ENCODE peak calls at places on chromosomes 11 and 22, in five cellular contexts. L, W, F, B and R are unnamed samples.

GRCh38 chr11:123608945-123609344 is 45.5 kb downstream of the SCN3B start:
- DNase-seq in L (no peak), W (no peak), F (no peak), B (no peak), R (no peak)

GRCh38 chr11:115676206-115676605 is 172.0 kb upstream of the CADM1 start:
- DNase-seq in L (peak; percentile 45), W (no peak), F (no peak), B (no peak), R (no peak)

GRCh38 chr22:43263645-43264514 is 76.9 kb upstream of the TTLL12 start:
- DNase-seq in L (peak; percentile 90), W (no peak), F (peak; percentile 73), B (no peak), R (no peak)

GRCh38 chr11:45182902-45183301 is 36.5 kb downstream of the PRDM11 start:
- DNase-seq in L (peak; percentile 82), W (no peak), F (no peak), B (no peak), R (peak; percentile 63)

GRCh38 chr22:31284241-31284745 is 8.0 kb downstream of the PIK3IP1 start:
- DNase-seq in L (peak; percentile 74), W (no peak), F (no peak), B (no peak), R (no peak)

GRCh38 chr11:94793822-94794221 is 25.7 kb downstream of the AMOTL1 start:
- DNase-seq in L (no peak), W (no peak), F (no peak), B (no peak), R (no peak)

GRCh38 chr11:61447601-61448551 is 18.0 kb downstream of the SDHAF2 start:
- DNase-seq in L (no peak), W (no peak), F (no peak), B (no peak), R (no peak)

GRCh38 chr22:46576556-46577351 is 39.3 kb upstream of the CELSR1 start:
- DNase-seq in L (no peak), W (no peak), F (peak; percentile 64), B (no peak), R (peak; percentile 58)

GRCh38 chr22:44368611-44369010 is 55.9 kb upstream of the SHISAL1 start:
- DNase-seq in L (no peak), W (no peak), F (peak; percentile 27), B (no peak), R (no peak)

GRCh38 chr11:2300290-2300935 is 1.3 kb downstream of the C11orf21 start:
- DNase-seq in L (peak; percentile 81), W (no peak), F (peak; percentile 55), B (peak; percentile 3), R (no peak)

GRCh38 chr11:3207530-3208189 is 11.0 kb downstream of the MRGPRG start:
- DNase-seq in L (no peak), W (no peak), F (peak; percentile 32), B (no peak), R (no peak)

GRCh38 chr22:46587492-46588278 is 32.5 kb upstream of the GRAMD4 start:
- DNase-seq in L (no peak), W (no peak), F (peak; percentile 61), B (no peak), R (no peak)

GRCh38 chr22:44188316-44188715 is 7.6 kb downstream of the PARVG start:
- DNase-seq in L (no peak), W (no peak), F (peak; percentile 25), B (no peak), R (no peak)

GRCh38 chr11:33936745-33937612 is 45.1 kb upstream of the LMO2 start:
- DNase-seq in L (peak; percentile 92), W (no peak), F (no peak), B (peak; percentile 43), R (peak; percentile 29)

GRCh38 chr11:61679893-61680621 is at the start of gene DAGLA:
- DNase-seq in L (peak; percentile 95), W (no peak), F (peak; percentile 70), B (peak; percentile 62), R (peak; percentile 78)

GRCh38 chr11:70731670-70732492 is 333.6 kb downstream of the CTTN start:
- DNase-seq in L (no peak), W (no peak), F (peak; percentile 25), B (no peak), R (no peak)

GRCh38 chr11:71322861-71323582 is 70.6 kb upstream of the SHANK2 start:
- DNase-seq in L (peak; percentile 69), W (no peak), F (no peak), B (no peak), R (no peak)

GRCh38 chr11:86537541-86538222 is 134.7 kb downstream of the ME3 start:
- DNase-seq in L (no peak), W (no peak), F (no peak), B (no peak), R (no peak)

GRCh38 chr11:76335827-76336226 is 45.1 kb downstream of the THAP12 start:
- DNase-seq in L (no peak), W (no peak), F (no peak), B (no peak), R (no peak)

GRCh38 chr11:78319453-78319955 is 98.1 kb downstream of the GAB2 start:
- DNase-seq in L (no peak), W (no peak), F (no peak), B (no peak), R (no peak)

GRCh38 chr11:110947100-110947499 is 234.9 kb upstream of the ARHGAP20 start:
- DNase-seq in L (no peak), W (no peak), F (no peak), B (peak; percentile 11), R (no peak)

GRCh38 chr11:117870176-117870952 is 6.1 kb downstream of the FXYD6 start:
- DNase-seq in L (peak; percentile 61), W (no peak), F (no peak), B (no peak), R (no peak)

GRCh38 chr22:36355362-36355761 is 32.4 kb downstream of the MYH9 start:
- DNase-seq in L (no peak), W (no peak), F (no peak), B (no peak), R (no peak)

GRCh38 chr11:87281496-87281895 is 243.8 kb downstream of the TMEM135 start:
- DNase-seq in L (no peak), W (no peak), F (no peak), B (peak; percentile 38), R (no peak)

GRCh38 chr11:34830648-34831047 is 85.5 kb downstream of the APIP start:
- DNase-seq in L (no peak), W (no peak), F (no peak), B (no peak), R (no peak)

GRCh38 chr22:46029574-46030200 is 52.7 kb upstream of the WNT7B start:
- DNase-seq in L (no peak), W (no peak), F (peak; percentile 38), B (no peak), R (no peak)

GRCh38 chr11:32385998-32386397 is 49.3 kb downstream of the WT1 start:
- DNase-seq in L (peak; percentile 45), W (no peak), F (no peak), B (no peak), R (peak; percentile 56)

GRCh38 chr11:1947592-1948237 is 583 bp downstream of the MRPL23 start:
- DNase-seq in L (no peak), W (no peak), F (no peak), B (no peak), R (no peak)

GRCh38 chr11:126318642-126319373 is 14.9 kb downstream of the DCPS start:
- DNase-seq in L (no peak), W (no peak), F (no peak), B (peak; percentile 61), R (no peak)

GRCh38 chr22:44550666-44551491 is 52.8 kb upstream of the RTL6 start:
- DNase-seq in L (peak; percentile 88), W (no peak), F (peak; percentile 67), B (no peak), R (peak; percentile 53)

GRCh38 chr11:104620991-104621390 is 277.3 kb downstream of the CASP12 start:
- DNase-seq in L (no peak), W (no peak), F (no peak), B (no peak), R (no peak)

GRCh38 chr11:7672960-7673723 is at the start of gene CYB5R2:
- DNase-seq in L (peak; percentile 96), W (no peak), F (no peak), B (peak; percentile 57), R (no peak)

GRCh38 chr22:35742342-35743100 is 24.8 kb downstream of the APOL5 start:
- DNase-seq in L (no peak), W (no peak), F (no peak), B (no peak), R (peak; percentile 28)

GRCh38 chr11:46296520-46297448 is 19.3 kb downstream of the CREB3L1 start:
- DNase-seq in L (no peak), W (no peak), F (peak; percentile 28), B (no peak), R (no peak)
- TF ChIP-seq POLR2A in L (no peak), W (no peak), F (no peak), B (no peak), R (no peak)

GRCh38 chr22:41286639-41287091 is 678 bp upstream of the RANGAP1 start:
- DNase-seq in L (no peak), W (no peak), F (no peak), B (peak; percentile 16), R (no peak)
- TF ChIP-seq POLR2A in L (no peak), W (no peak), F (peak; percentile 50), B (no peak), R (no peak)

DNA sequence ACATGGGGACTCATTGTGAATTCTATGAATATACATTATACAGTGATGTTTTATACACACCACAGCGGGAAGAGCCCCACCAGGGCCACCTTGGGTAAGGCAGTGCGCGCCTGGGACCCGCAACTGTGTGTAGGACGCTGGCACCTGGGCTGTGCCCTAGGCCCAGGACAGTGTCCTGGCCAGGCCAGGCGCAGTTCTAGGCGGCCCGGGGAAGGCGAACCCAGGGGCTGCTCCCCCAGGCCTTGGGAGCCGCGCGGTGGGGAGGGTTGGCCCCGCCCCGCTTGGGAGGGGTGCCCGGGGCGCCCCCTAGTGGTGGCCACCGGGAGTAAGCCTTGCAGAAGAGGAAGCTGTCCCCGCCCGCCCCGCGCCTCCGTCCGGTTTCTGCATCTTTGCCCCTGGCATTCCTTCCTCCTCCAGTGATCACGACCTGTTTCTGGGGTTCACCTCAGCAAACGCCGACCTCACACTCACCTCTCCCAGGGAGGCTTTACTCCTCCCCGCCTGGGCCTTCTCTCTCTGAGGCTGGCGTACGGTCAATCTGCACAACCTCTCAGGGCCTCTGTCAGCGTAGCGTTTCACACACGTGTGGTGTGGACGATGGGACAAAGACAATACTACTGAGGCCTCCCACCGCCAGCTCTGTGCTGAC is 9.5 kb upstream of the EHD1 start:
- DNase-seq in L (peak; percentile 95), W (no peak), F (peak; percentile 89), B (peak; percentile 68), R (peak; percentile 72)
- TF ChIP-seq POLR2A in L (no peak), W (no peak), F (no peak), B (no peak), R (no peak)

GRCh38 chr11:72637926-72638325 is 36.3 kb downstream of the PDE2A start:
- DNase-seq in L (no peak), W (no peak), F (no peak), B (no peak), R (no peak)

GRCh38 chr11:72637198-72637597 is 37.0 kb downstream of the PDE2A start:
- DNase-seq in L (no peak), W (no peak), F (no peak), B (no peak), R (peak; percentile 40)

GRCh38 chr11:72641522-72641899 is 32.7 kb downstream of the PDE2A start:
- DNase-seq in L (no peak), W (no peak), F (no peak), B (no peak), R (no peak)

GRCh38 chr11:72641900-72642814 is 32.1 kb downstream of the PDE2A start:
- DNase-seq in L (peak; percentile 89), W (no peak), F (peak; percentile 64), B (no peak), R (peak; percentile 70)

GRCh38 chr11:72639475-72640375 is 34.5 kb downstream of the PDE2A start:
- DNase-seq in L (no peak), W (no peak), F (no peak), B (no peak), R (no peak)
- TF ChIP-seq POLR2A in L (no peak), W (no peak), F (no peak), B (no peak), R (no peak)